ENCODE peak calls at places on chromosomes 7 and 10, in five cellular contexts. O, C, E, P and M are unnamed samples.
A peak's percentile ranks its signal among the peaks of the same experiment; 100 is the strongest.

GRCh38 chr10:110916554-110917346 is 2.2 kb downstream of the BBIP1 start:
- DNase-seq in C (no peak), P (peak; percentile 64), O (no peak), E (peak; percentile 81), M (no peak)

GRCh38 chr10:47456096-47456485 is 27.8 kb downstream of the ANXA8 start:
- DNase-seq in P (no peak), O (no peak), C (no peak), E (no peak), M (peak; percentile 79)

GRCh38 chr7:143900230-143900766 is 1.7 kb downstream of the TCAF1 start:
- DNase-seq in O (no peak), C (no peak), P (peak; percentile 69), E (peak; percentile 55), M (no peak)

GRCh38 chr7:115097175-115097671 is 175.3 kb downstream of the MDFIC start:
- DNase-seq in C (no peak), P (peak; percentile 81), O (no peak), E (peak; percentile 56), M (no peak)

GRCh38 chr10:89213191-89213808 is 6.2 kb upstream of the CH25H start:
- DNase-seq in C (no peak), E (peak; percentile 48), O (peak; percentile 59), P (peak; percentile 66), M (no peak)

GRCh38 chr7:99312316-99313203 is 13.1 kb upstream of the ARPC1A start:
- DNase-seq in P (peak; percentile 62), E (peak; percentile 29), C (peak; percentile 80), O (peak; percentile 73), M (no peak)

GRCh38 chr10:131065673-131066331 is 245.7 kb downstream of the TCERG1L start:
- DNase-seq in P (no peak), E (no peak), C (no peak), O (no peak), M (no peak)

GRCh38 chr10:80152820-80153219 is 20.3 kb downstream of the PLAC9 start:
- DNase-seq in P (no peak), O (no peak), E (no peak), C (no peak), M (peak; percentile 43)

GRCh38 chr7:111752022-111752582 is 189.8 kb upstream of the IMMP2L start:
- DNase-seq in O (peak; percentile 63), E (peak; percentile 21), P (peak; percentile 61), C (peak; percentile 79), M (no peak)

GRCh38 chr10:53886325-53887300 is 914.4 kb downstream of the PCDH15 start:
- DNase-seq in E (no peak), O (no peak), C (no peak), P (no peak), M (no peak)

GRCh38 chr10:17805921-17806577 is 3.1 kb upstream of the MRC1 start:
- DNase-seq in C (no peak), O (peak; percentile 16), E (no peak), P (no peak), M (no peak)

GRCh38 chr7:81684513-81685262 is 85.2 kb downstream of the HGF start:
- DNase-seq in C (no peak), O (peak; percentile 60), P (peak; percentile 100), E (peak; percentile 100), M (peak; percentile 92)

GRCh38 chr7:17523813-17524741 is 225.6 kb downstream of the AHR start:
- DNase-seq in E (no peak), C (no peak), P (peak; percentile 91), O (no peak), M (no peak)

GRCh38 chr7:23369695-23370404 is 70.7 kb downstream of the MALSU1 start:
- DNase-seq in P (no peak), E (no peak), O (no peak), C (no peak), M (no peak)

GRCh38 chr10:4581929-4582328 is 244.1 kb upstream of the AKR1E2 start:
- DNase-seq in E (no peak), P (peak; percentile 4), C (no peak), O (no peak), M (no peak)

GRCh38 chr7:121262221-121262620 is 66.6 kb upstream of the WNT16 start:
- DNase-seq in O (no peak), E (no peak), P (no peak), C (no peak), M (no peak)

GRCh38 chr10:2282194-2282593 is 544.9 kb upstream of the ADARB2 start:
- DNase-seq in E (no peak), O (no peak), C (no peak), P (no peak), M (no peak)

GRCh38 chr10:63915240-63915639 is 394.0 kb downstream of the REEP3 start:
- DNase-seq in E (no peak), O (no peak), P (no peak), C (no peak), M (no peak)

GRCh38 chr10:70430489-70431445 is 10.7 kb downstream of the NODAL start:
- DNase-seq in O (peak; percentile 75), E (peak; percentile 80), C (no peak), P (peak; percentile 90), M (no peak)

GRCh38 chr7:99469381-99470065 is 3.2 kb upstream of the ZNF789 start:
- DNase-seq in O (no peak), E (no peak), C (no peak), P (peak; percentile 54), M (no peak)

GRCh38 chr7:14210075-14210474 is 220.6 kb upstream of the ETV1 start:
- DNase-seq in E (no peak), P (no peak), O (no peak), C (no peak), M (no peak)

GRCh38 chr7:73704640-73705550 is 14.6 kb downstream of the STX1A start:
- DNase-seq in E (no peak), O (no peak), P (peak; percentile 80), C (no peak), M (no peak)

GRCh38 chr7:91846436-91846835 is 34.1 kb downstream of the MTERF1 start:
- DNase-seq in P (no peak), C (no peak), E (no peak), O (no peak), M (no peak)

DNA sequence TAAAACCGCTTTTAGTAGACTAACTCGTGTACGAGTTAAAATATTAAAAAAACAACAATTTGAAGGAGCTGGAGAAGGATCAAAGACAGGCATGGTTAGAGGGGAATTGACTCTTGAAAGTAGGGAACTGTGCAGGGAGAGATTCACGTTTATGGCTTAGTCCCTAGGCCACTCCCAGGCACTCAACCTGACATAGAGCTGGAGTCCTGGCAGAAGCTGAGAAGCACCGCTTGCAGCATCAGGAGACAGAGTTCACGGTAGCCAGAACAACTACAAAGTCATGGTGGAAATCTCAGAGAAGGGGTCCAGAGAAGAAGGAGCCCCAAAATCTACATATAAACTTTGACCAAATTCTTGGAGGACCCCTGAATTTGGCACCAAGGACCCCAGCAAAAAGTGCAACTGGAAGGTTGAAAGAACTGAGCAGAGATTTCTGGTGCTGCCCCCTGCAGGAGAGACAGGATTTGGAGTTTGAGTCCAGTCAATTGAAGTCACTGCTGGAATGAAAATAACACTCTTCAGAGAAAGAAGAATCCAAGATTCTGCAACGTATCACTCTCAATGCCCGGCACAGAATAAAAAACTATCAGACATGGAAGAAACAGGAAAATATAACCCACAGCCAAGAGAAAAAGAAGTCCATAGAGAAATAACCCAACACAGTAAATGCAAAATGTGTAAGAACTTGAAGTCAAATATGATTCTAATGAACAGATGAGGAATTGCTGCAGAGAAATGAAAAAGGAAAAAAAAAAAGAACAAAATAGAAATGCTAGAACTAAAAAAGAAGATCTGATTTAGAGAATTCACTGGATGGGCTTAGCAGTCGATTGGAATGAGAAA is 493.3 kb upstream of the PODXL start:
- DNase-seq in P (peak; percentile 31), C (peak; percentile 69), E (no peak), O (peak; percentile 68), M (no peak)
- TF ChIP-seq CTCF in P (peak; percentile 75), C (peak; percentile 79), E (peak; percentile 83), O (peak; percentile 82), M (peak; percentile 75)

GRCh38 chr7:156499247-156499881 is 141.2 kb upstream of the RNF32 start:
- DNase-seq in E (no peak), O (no peak), C (no peak), P (no peak), M (no peak)

GRCh38 chr7:156505876-156506275 is 134.7 kb upstream of the RNF32 start:
- DNase-seq in E (no peak), O (no peak), P (no peak), C (no peak), M (no peak)

GRCh38 chr7:156504006-156504405 is 136.6 kb upstream of the RNF32 start:
- DNase-seq in C (no peak), E (no peak), P (no peak), O (no peak), M (no peak)

GRCh38 chr7:156504687-156505545 is 135.7 kb upstream of the RNF32 start:
- DNase-seq in O (no peak), P (no peak), E (no peak), C (no peak), M (no peak)

GRCh38 chr7:156503195-156503594 is 137.4 kb upstream of the RNF32 start:
- DNase-seq in O (no peak), C (no peak), E (no peak), P (no peak), M (no peak)
- TF ChIP-seq CTCF in O (no peak), C (no peak), E (no peak), P (no peak), M (no peak)

DNA sequence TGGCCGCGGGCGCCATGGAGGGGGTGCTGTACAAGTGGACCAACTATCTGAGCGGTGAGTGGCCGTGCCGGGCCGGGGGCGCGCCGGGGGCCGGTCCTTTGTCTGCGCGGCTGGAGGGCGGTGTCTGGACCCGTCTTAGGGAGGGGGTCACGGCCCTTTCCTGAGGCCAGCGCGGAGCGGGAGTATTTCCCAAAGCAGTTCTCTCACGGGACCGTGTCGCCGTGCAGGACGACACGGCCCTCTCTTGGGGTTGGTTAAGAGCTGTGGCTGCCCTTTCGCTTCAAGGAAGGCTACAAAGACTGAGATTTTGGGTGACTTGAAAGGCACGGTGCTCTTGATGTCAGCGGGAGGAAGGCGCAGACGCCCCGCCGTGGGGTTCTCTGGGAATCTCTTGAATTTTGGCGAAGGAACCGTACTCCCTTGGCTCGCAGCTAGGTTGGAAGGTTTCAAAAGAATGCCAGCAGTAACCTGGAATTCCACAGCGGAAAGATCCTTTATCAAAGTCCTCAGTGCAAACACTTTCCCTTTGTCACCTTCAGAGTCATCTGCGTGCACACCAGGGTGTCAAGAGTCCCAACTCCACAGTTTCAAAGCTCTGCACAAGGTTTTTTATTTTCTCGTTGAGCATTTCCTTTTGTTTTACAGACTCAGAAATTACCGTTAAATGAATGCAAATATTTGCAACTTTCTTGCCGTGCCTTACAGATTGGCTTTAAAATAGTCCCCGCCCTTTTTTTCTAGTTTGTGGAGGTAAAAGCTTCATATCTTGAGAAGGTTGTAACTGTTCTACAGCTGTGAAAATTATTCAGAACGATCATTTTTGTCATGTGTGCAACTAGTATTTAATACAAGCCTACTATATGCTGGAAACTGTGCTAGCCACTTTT is 780 bp downstream of the PLEKHA8 start:
- DNase-seq in C (no peak), E (peak; percentile 32), O (peak; percentile 70), P (no peak), M (no peak)
- TF ChIP-seq CTCF in C (no peak), E (no peak), O (peak; percentile 3), P (peak; percentile 4), M (peak; percentile 14)

GRCh38 chr10:43336641-43337318 is 34.7 kb upstream of the FXYD4 start:
- DNase-seq in E (no peak), P (no peak), O (no peak), C (no peak), M (no peak)

GRCh38 chr10:43339136-43339535 is 32.3 kb upstream of the FXYD4 start:
- DNase-seq in O (no peak), C (no peak), E (no peak), P (no peak), M (no peak)

GRCh38 chr10:43336061-43336460 is 35.4 kb upstream of the FXYD4 start:
- DNase-seq in C (no peak), P (no peak), O (no peak), E (no peak), M (no peak)

GRCh38 chr10:43340101-43340500 is 31.3 kb upstream of the FXYD4 start:
- DNase-seq in E (no peak), C (no peak), P (no peak), O (no peak), M (no peak)

GRCh38 chr10:43338117-43338516 is 33.3 kb upstream of the FXYD4 start:
- DNase-seq in O (no peak), P (no peak), E (no peak), C (no peak), M (no peak)
- TF ChIP-seq CTCF in O (no peak), P (no peak), E (no peak), C (peak; percentile 20), M (no peak)